ENCODE peak calls at places on chromosome 7, in six cellular contexts. One of them, this sample, is unnamed.

GRCh38 chr7:77188736-77189429 is 10.7 kb downstream of the FGL2 start:
- DNase-seq in NCI-H82: no peak
- DNase-seq in IMR-90: no peak
- DNase-seq in adipocyte: no peak
- DNase-seq in stimulated activated naive CD8-positive, alpha-beta T cell treated with anti-CD3 and anti-CD28 coated beads, Interleukin-15, amount 100 ng/mL, for 72 hours: no peak
- DNase-seq in amniotic stem cell: no peak
- DNase-seq in this sample: no peak

GRCh38 chr7:120089968-120090367 is 183.0 kb upstream of the KCND2 start:
- DNase-seq in NCI-H82: no peak
- DNase-seq in IMR-90: peak; percentile 42
- DNase-seq in adipocyte: peak; percentile 56
- DNase-seq in stimulated activated naive CD8-positive, alpha-beta T cell treated with anti-CD3 and anti-CD28 coated beads, Interleukin-15, amount 100 ng/mL, for 72 hours: no peak
- DNase-seq in amniotic stem cell: no peak
- DNase-seq in this sample: no peak

GRCh38 chr7:139753079-139753692 is 24.6 kb downstream of the HIPK2 start:
- DNase-seq in NCI-H82: peak; percentile 67
- DNase-seq in IMR-90: peak; percentile 56
- DNase-seq in adipocyte: no peak
- DNase-seq in stimulated activated naive CD8-positive, alpha-beta T cell treated with anti-CD3 and anti-CD28 coated beads, Interleukin-15, amount 100 ng/mL, for 72 hours: no peak
- DNase-seq in amniotic stem cell: no peak
- DNase-seq in this sample: no peak

GRCh38 chr7:8579661-8580060 is 146.3 kb downstream of the NXPH1 start:
- DNase-seq in NCI-H82: no peak
- DNase-seq in IMR-90: no peak
- DNase-seq in adipocyte: no peak
- DNase-seq in stimulated activated naive CD8-positive, alpha-beta T cell treated with anti-CD3 and anti-CD28 coated beads, Interleukin-15, amount 100 ng/mL, for 72 hours: no peak
- DNase-seq in amniotic stem cell: no peak
- DNase-seq in this sample: no peak

GRCh38 chr7:111438369-111439289 is 123.7 kb downstream of the IMMP2L start:
- DNase-seq in NCI-H82: no peak
- DNase-seq in IMR-90: peak; percentile 84
- DNase-seq in adipocyte: peak; percentile 82
- DNase-seq in stimulated activated naive CD8-positive, alpha-beta T cell treated with anti-CD3 and anti-CD28 coated beads, Interleukin-15, amount 100 ng/mL, for 72 hours: no peak
- DNase-seq in amniotic stem cell: peak; percentile 7
- DNase-seq in this sample: peak; percentile 80

GRCh38 chr7:98613601-98614425 is 3.3 kb upstream of the NPTX2 start:
- DNase-seq in NCI-H82: peak; percentile 43
- DNase-seq in IMR-90: peak; percentile 10
- DNase-seq in adipocyte: peak; percentile 43
- DNase-seq in stimulated activated naive CD8-positive, alpha-beta T cell treated with anti-CD3 and anti-CD28 coated beads, Interleukin-15, amount 100 ng/mL, for 72 hours: no peak
- DNase-seq in amniotic stem cell: no peak
- DNase-seq in this sample: peak; percentile 18

GRCh38 chr7:104980440-104980839 is 33.6 kb upstream of the KMT2E start:
- DNase-seq in NCI-H82: no peak
- DNase-seq in IMR-90: no peak
- DNase-seq in adipocyte: no peak
- DNase-seq in stimulated activated naive CD8-positive, alpha-beta T cell treated with anti-CD3 and anti-CD28 coated beads, Interleukin-15, amount 100 ng/mL, for 72 hours: no peak
- DNase-seq in amniotic stem cell: no peak
- DNase-seq in this sample: no peak

GRCh38 chr7:28408105-28408973 is 4.0 kb upstream of the CREB5 start:
- DNase-seq in NCI-H82: peak; percentile 51
- DNase-seq in IMR-90: peak; percentile 81
- DNase-seq in adipocyte: no peak
- DNase-seq in stimulated activated naive CD8-positive, alpha-beta T cell treated with anti-CD3 and anti-CD28 coated beads, Interleukin-15, amount 100 ng/mL, for 72 hours: peak; percentile 19
- DNase-seq in amniotic stem cell: no peak
- DNase-seq in this sample: peak; percentile 87

GRCh38 chr7:66082886-66083415 is 7.3 kb downstream of the ASL start:
- DNase-seq in NCI-H82: no peak
- DNase-seq in IMR-90: no peak
- DNase-seq in adipocyte: no peak
- DNase-seq in stimulated activated naive CD8-positive, alpha-beta T cell treated with anti-CD3 and anti-CD28 coated beads, Interleukin-15, amount 100 ng/mL, for 72 hours: no peak
- DNase-seq in amniotic stem cell: no peak
- DNase-seq in this sample: no peak

GRCh38 chr7:24319209-24319608 is 35.2 kb downstream of the NPY start:
- DNase-seq in NCI-H82: no peak
- DNase-seq in IMR-90: no peak
- DNase-seq in adipocyte: no peak
- DNase-seq in stimulated activated naive CD8-positive, alpha-beta T cell treated with anti-CD3 and anti-CD28 coated beads, Interleukin-15, amount 100 ng/mL, for 72 hours: no peak
- DNase-seq in amniotic stem cell: no peak
- DNase-seq in this sample: no peak

GRCh38 chr7:116588641-116589594 is 64.1 kb downstream of the CAV1 start:
- DNase-seq in NCI-H82: peak; percentile 76
- DNase-seq in IMR-90: peak; percentile 81
- DNase-seq in adipocyte: peak; percentile 89
- DNase-seq in stimulated activated naive CD8-positive, alpha-beta T cell treated with anti-CD3 and anti-CD28 coated beads, Interleukin-15, amount 100 ng/mL, for 72 hours: no peak
- DNase-seq in amniotic stem cell: peak; percentile 47
- DNase-seq in this sample: peak; percentile 74

GRCh38 chr7:140230517-140230861 is 53.7 kb upstream of the KDM7A start:
- DNase-seq in NCI-H82: peak; percentile 20
- DNase-seq in IMR-90: no peak
- DNase-seq in adipocyte: peak; percentile 58
- DNase-seq in stimulated activated naive CD8-positive, alpha-beta T cell treated with anti-CD3 and anti-CD28 coated beads, Interleukin-15, amount 100 ng/mL, for 72 hours: peak; percentile 81
- DNase-seq in amniotic stem cell: no peak
- DNase-seq in this sample: no peak

GRCh38 chr7:70553364-70553763 is 578.6 kb upstream of the GALNT17 start:
- DNase-seq in NCI-H82: no peak
- DNase-seq in IMR-90: no peak
- DNase-seq in adipocyte: no peak
- DNase-seq in stimulated activated naive CD8-positive, alpha-beta T cell treated with anti-CD3 and anti-CD28 coated beads, Interleukin-15, amount 100 ng/mL, for 72 hours: no peak
- DNase-seq in amniotic stem cell: no peak
- DNase-seq in this sample: no peak

GRCh38 chr7:12244129-12244528 is 33.0 kb downstream of the TMEM106B start:
- DNase-seq in NCI-H82: peak; percentile 72
- DNase-seq in IMR-90: peak; percentile 8
- DNase-seq in adipocyte: no peak
- DNase-seq in stimulated activated naive CD8-positive, alpha-beta T cell treated with anti-CD3 and anti-CD28 coated beads, Interleukin-15, amount 100 ng/mL, for 72 hours: no peak
- DNase-seq in amniotic stem cell: no peak
- DNase-seq in this sample: peak; percentile 33

GRCh38 chr7:11343136-11343535 is 369.5 kb downstream of the PHF14 start:
- DNase-seq in NCI-H82: no peak
- DNase-seq in IMR-90: no peak
- DNase-seq in adipocyte: no peak
- DNase-seq in stimulated activated naive CD8-positive, alpha-beta T cell treated with anti-CD3 and anti-CD28 coated beads, Interleukin-15, amount 100 ng/mL, for 72 hours: no peak
- DNase-seq in amniotic stem cell: no peak
- DNase-seq in this sample: no peak

GRCh38 chr7:44282601-44283171 is 42.7 kb downstream of the CAMK2B start:
- DNase-seq in NCI-H82: peak; percentile 75
- DNase-seq in IMR-90: no peak
- DNase-seq in adipocyte: no peak
- DNase-seq in stimulated activated naive CD8-positive, alpha-beta T cell treated with anti-CD3 and anti-CD28 coated beads, Interleukin-15, amount 100 ng/mL, for 72 hours: no peak
- DNase-seq in amniotic stem cell: no peak
- DNase-seq in this sample: no peak

This sample was measured in mesenchymal stem cell.